ENCODE peak calls at places on chromosomes 4 and X, in four cellular contexts. One of them, this sample, is unnamed.

GRCh38 chr4:179097741-179098140 is 1655.5 kb upstream of the AGA start:
- DNase-seq in iPS DF 6.9: peak; percentile 18
- DNase-seq in psoas muscle: no peak
- DNase-seq in CD8-positive, alpha-beta memory T cell: no peak
- DNase-seq in this sample: peak; percentile 30

GRCh38 chr4:27986476-27986875 is 1125.8 kb downstream of the STIM2 start:
- DNase-seq in CD8-positive, alpha-beta memory T cell: no peak
- DNase-seq in iPS DF 6.9: no peak
- DNase-seq in psoas muscle: no peak
- DNase-seq in this sample: no peak

GRCh38 chrX:21745756-21746155 is 12.2 kb downstream of the SMPX start:
- DNase-seq in psoas muscle: peak; percentile 53
- DNase-seq in iPS DF 6.9: no peak
- DNase-seq in CD8-positive, alpha-beta memory T cell: peak; percentile 4
- DNase-seq in this sample: no peak

GRCh38 chrX:41153453-41153852 is 68.2 kb downstream of the USP9X start:
- DNase-seq in psoas muscle: no peak
- DNase-seq in CD8-positive, alpha-beta memory T cell: no peak
- DNase-seq in iPS DF 6.9: no peak
- DNase-seq in this sample: no peak

GRCh38 chrX:111098874-111099273 is 2.9 kb downstream of the PAK3 start:
- DNase-seq in CD8-positive, alpha-beta memory T cell: peak; percentile 48
- DNase-seq in psoas muscle: peak; percentile 51
- DNase-seq in iPS DF 6.9: peak; percentile 39
- DNase-seq in this sample: peak; percentile 41

GRCh38 chr4:57404463-57404862 is 294.3 kb upstream of the IGFBP7 start:
- DNase-seq in psoas muscle: no peak
- DNase-seq in iPS DF 6.9: no peak
- DNase-seq in CD8-positive, alpha-beta memory T cell: no peak
- DNase-seq in this sample: no peak

GRCh38 chrX:9677098-9677739 is 88.4 kb downstream of the GPR143 start:
- DNase-seq in psoas muscle: no peak
- DNase-seq in iPS DF 6.9: no peak
- DNase-seq in CD8-positive, alpha-beta memory T cell: no peak
- DNase-seq in this sample: no peak

GRCh38 chrX:48465336-48465933 is 4.6 kb downstream of the SLC38A5 start:
- DNase-seq in CD8-positive, alpha-beta memory T cell: no peak
- DNase-seq in iPS DF 6.9: no peak
- DNase-seq in psoas muscle: no peak
- DNase-seq in this sample: no peak

GRCh38 chrX:24301060-24301459 is 12.8 kb downstream of the SUPT20HL2 start:
- DNase-seq in iPS DF 6.9: no peak
- DNase-seq in psoas muscle: no peak
- DNase-seq in CD8-positive, alpha-beta memory T cell: no peak
- DNase-seq in this sample: no peak

GRCh38 chrX:83008415-83008814 is 499.7 kb upstream of the POU3F4 start:
- DNase-seq in CD8-positive, alpha-beta memory T cell: no peak
- DNase-seq in psoas muscle: no peak
- DNase-seq in iPS DF 6.9: no peak
- DNase-seq in this sample: peak; percentile 0

GRCh38 chr4:25722964-25723363 is 67.3 kb downstream of the SLC34A2 start:
- DNase-seq in psoas muscle: no peak
- DNase-seq in CD8-positive, alpha-beta memory T cell: no peak
- DNase-seq in iPS DF 6.9: no peak
- DNase-seq in this sample: no peak

GRCh38 chrX:100435726-100436125 is 25.7 kb upstream of the PCDH19 start:
- DNase-seq in CD8-positive, alpha-beta memory T cell: no peak
- DNase-seq in psoas muscle: no peak
- DNase-seq in iPS DF 6.9: no peak
- DNase-seq in this sample: no peak

GRCh38 chr4:13527983-13528822 is 16.1 kb downstream of the NKX3-2 start:
- DNase-seq in iPS DF 6.9: no peak
- DNase-seq in CD8-positive, alpha-beta memory T cell: no peak
- DNase-seq in psoas muscle: no peak
- DNase-seq in this sample: no peak

GRCh38 chr4:76690091-76690905 is 207.6 kb downstream of the SOWAHB start:
- DNase-seq in iPS DF 6.9: no peak
- DNase-seq in CD8-positive, alpha-beta memory T cell: no peak
- DNase-seq in psoas muscle: no peak
- DNase-seq in this sample: no peak

GRCh38 chr4:15262396-15262795 is 165.4 kb upstream of the C1QTNF7 start:
- DNase-seq in iPS DF 6.9: no peak
- DNase-seq in CD8-positive, alpha-beta memory T cell: no peak
- DNase-seq in psoas muscle: no peak
- DNase-seq in this sample: no peak

GRCh38 chrX:43552166-43552565 is 103.9 kb upstream of the MAOA start:
- DNase-seq in iPS DF 6.9: no peak
- DNase-seq in psoas muscle: no peak
- DNase-seq in CD8-positive, alpha-beta memory T cell: no peak
- DNase-seq in this sample: no peak

GRCh38 chrX:150512426-150512825 is 56.0 kb upstream of the MTM1 start:
- DNase-seq in iPS DF 6.9: no peak
- DNase-seq in CD8-positive, alpha-beta memory T cell: no peak
- DNase-seq in psoas muscle: no peak
- DNase-seq in this sample: no peak

GRCh38 chr4:7867701-7868429 is 71.8 kb downstream of the AFAP1 start:
- DNase-seq in iPS DF 6.9: no peak
- DNase-seq in psoas muscle: no peak
- DNase-seq in CD8-positive, alpha-beta memory T cell: no peak
- DNase-seq in this sample: no peak

GRCh38 chr4:138291431-138291830 is 49.3 kb upstream of the SLC7A11 start:
- DNase-seq in iPS DF 6.9: no peak
- DNase-seq in CD8-positive, alpha-beta memory T cell: no peak
- DNase-seq in psoas muscle: no peak
- DNase-seq in this sample: no peak

DNA sequence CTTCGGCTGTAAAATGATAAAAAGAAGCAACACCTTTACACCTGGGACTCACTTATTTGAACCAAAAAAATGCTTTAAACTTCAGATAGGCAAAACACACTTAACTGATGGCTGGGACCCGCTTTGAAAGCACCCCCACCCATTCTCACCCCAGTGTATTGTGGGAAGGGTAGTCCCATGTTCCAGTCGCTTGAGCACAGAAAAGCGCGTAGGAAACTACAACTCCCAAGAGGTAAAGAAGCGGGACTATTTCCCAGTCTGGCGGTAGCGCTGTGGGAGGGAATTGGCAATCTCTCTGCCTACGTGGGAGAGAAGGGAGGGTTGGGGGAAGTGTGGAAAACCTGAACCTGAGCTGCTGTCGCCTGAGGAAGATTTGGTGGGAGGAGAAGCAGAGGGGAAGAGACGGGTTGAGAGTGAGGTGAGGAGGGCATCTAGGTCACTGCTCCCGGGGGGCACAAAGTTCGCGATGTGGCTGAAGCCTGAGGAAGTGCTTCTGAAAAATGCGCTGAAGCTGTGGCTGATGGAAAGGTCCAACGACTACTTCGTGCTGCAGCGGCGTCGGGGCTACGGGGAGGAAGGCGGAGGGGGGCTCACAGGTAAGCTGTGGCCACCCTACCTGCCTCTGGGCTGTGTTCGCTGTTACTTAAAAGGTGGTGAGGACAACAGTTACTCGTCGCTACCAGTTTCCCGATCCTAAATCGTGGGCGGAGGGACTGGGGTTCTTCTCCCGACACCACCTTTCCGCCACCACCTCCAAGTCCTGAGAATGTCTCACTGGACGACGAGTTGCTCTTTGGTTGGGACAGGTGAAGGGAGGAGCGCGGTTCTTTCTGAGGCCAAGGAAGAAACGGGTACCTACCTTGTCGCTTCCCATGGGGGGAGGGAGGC is at the start of gene TBC1D8B:
- DNase-seq in CD8-positive, alpha-beta memory T cell: no peak
- DNase-seq in psoas muscle: peak; percentile 79
- DNase-seq in iPS DF 6.9: peak; percentile 61
- DNase-seq in this sample: no peak
- H3K4me3 ChIP-seq in CD8-positive, alpha-beta memory T cell: peak within 1 kb of the TSS; percentile 32
- H3K4me3 ChIP-seq in psoas muscle: peak within 1 kb of the TSS; percentile 72
- H3K4me3 ChIP-seq in iPS DF 6.9: peak within 1 kb of the TSS; percentile 94
- H3K4me3 ChIP-seq in this sample: no peak within 1 kb of the TSS

GRCh38 chr4:98653890-98654867 is 4.2 kb downstream of the TSPAN5 start:
- DNase-seq in psoas muscle: no peak
- DNase-seq in iPS DF 6.9: no peak
- DNase-seq in CD8-positive, alpha-beta memory T cell: no peak
- DNase-seq in this sample: no peak

GRCh38 chr4:98659106-98659592 is 738 bp upstream of the TSPAN5 start:
- DNase-seq in iPS DF 6.9: no peak
- DNase-seq in CD8-positive, alpha-beta memory T cell: no peak
- DNase-seq in psoas muscle: no peak
- DNase-seq in this sample: no peak

GRCh38 chr4:98658287-98659105 is at the start of gene TSPAN5:
- DNase-seq in psoas muscle: peak; percentile 82
- DNase-seq in CD8-positive, alpha-beta memory T cell: peak; percentile 77
- DNase-seq in iPS DF 6.9: no peak
- DNase-seq in this sample: peak; percentile 47

GRCh38 chr4:98657531-98658286 is 702 bp downstream of the TSPAN5 start:
- DNase-seq in CD8-positive, alpha-beta memory T cell: no peak
- DNase-seq in iPS DF 6.9: no peak
- DNase-seq in psoas muscle: peak; percentile 32
- DNase-seq in this sample: no peak

DNA sequence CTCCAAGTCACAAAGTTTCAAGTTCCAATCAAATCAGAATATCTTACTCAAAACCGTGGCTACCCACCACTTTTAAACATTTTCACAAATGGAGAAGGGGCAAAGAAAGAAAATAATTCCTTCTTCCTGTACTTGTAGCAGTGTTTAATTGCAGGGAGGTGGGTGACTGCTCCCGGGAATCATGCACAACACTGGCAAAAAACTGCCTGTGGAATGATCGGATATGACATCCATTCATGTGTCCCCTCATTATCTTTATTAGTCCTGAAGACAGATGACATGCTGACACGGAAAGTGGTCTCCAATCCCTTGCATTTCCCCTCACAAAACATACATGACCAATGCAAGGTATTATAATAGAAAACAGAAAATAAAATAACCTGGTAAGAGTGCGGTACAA is 2.0 kb downstream of the TSPAN5 start:
- DNase-seq in psoas muscle: no peak
- DNase-seq in CD8-positive, alpha-beta memory T cell: no peak
- DNase-seq in iPS DF 6.9: no peak
- DNase-seq in this sample: no peak
- H3K4me3 ChIP-seq in psoas muscle: no peak overlapping the region
- H3K4me3 ChIP-seq in CD8-positive, alpha-beta memory T cell: no peak overlapping the region
- H3K4me3 ChIP-seq in iPS DF 6.9: no peak overlapping the region
- H3K4me3 ChIP-seq in this sample: no peak overlapping the region

DNA sequence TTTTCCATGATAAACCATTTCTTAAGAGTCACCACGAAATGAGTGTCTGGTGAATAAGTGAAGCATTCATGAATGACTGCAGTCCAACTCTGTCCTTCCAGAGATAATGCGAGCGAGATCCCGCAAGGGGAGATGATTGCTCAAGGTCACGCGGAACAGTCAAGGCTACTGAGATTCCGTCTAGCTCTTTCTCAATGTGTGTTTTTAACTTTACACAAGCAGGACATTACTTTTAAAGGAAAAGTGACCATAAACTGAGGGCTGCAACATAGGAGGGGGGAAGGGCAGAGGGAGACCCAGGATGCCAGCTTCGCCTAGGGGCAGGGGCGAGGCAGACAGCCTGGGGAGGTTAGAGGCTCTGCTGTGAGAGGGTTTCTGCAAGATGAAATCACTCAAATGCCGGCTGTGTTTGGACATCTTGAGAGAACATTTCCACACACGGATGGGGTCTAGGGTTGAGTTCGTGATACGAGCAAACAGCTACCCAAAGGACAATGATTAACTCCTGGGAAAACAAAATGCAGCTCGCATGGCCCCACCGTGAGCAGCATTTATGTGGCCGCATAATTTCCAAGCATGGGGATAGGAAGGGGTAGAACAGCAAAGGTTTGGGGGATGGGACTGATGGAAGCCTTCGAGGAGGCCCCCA is 23.8 kb upstream of the CCNQ start:
- DNase-seq in psoas muscle: no peak
- DNase-seq in iPS DF 6.9: no peak
- DNase-seq in CD8-positive, alpha-beta memory T cell: no peak
- DNase-seq in this sample: no peak
- H3K4me3 ChIP-seq in psoas muscle: no peak overlapping the region
- H3K4me3 ChIP-seq in iPS DF 6.9: no peak overlapping the region
- H3K4me3 ChIP-seq in CD8-positive, alpha-beta memory T cell: no peak overlapping the region
- H3K4me3 ChIP-seq in this sample: no peak overlapping the region

DNA sequence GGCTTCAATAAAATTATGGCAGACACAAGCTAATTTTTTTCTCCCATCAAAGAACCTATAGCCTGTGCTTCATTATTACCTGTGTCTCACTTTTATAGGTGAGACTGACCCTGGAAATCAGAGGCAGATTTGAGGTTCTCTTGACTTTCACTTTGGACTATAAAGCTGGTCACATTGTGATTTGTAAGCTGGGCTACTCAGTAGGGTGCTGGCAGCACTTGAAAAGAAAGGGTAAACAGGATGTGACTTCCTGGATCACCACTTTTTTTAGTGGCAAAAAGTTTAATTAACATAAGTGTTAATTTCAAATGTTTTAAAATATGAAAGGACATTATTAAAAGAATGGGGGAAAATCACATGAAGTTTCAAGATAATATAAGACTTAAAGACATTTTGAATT is 50.6 kb upstream of the GATB start:
- DNase-seq in psoas muscle: no peak
- DNase-seq in CD8-positive, alpha-beta memory T cell: no peak
- DNase-seq in iPS DF 6.9: peak; percentile 43
- DNase-seq in this sample: no peak
- H3K4me3 ChIP-seq in psoas muscle: no peak overlapping the region
- H3K4me3 ChIP-seq in CD8-positive, alpha-beta memory T cell: no peak overlapping the region
- H3K4me3 ChIP-seq in iPS DF 6.9: no peak overlapping the region
- H3K4me3 ChIP-seq in this sample: no peak overlapping the region

GRCh38 chrX:14125451-14125850 is 95.8 kb upstream of the GEMIN8 start:
- DNase-seq in iPS DF 6.9: no peak
- DNase-seq in CD8-positive, alpha-beta memory T cell: no peak
- DNase-seq in psoas muscle: no peak
- DNase-seq in this sample: no peak

GRCh38 chrX:14124562-14124961 is 94.9 kb upstream of the GEMIN8 start:
- DNase-seq in psoas muscle: no peak
- DNase-seq in iPS DF 6.9: no peak
- DNase-seq in CD8-positive, alpha-beta memory T cell: no peak
- DNase-seq in this sample: no peak
- H3K4me3 ChIP-seq in psoas muscle: no peak overlapping the region
- H3K4me3 ChIP-seq in iPS DF 6.9: no peak overlapping the region
- H3K4me3 ChIP-seq in CD8-positive, alpha-beta memory T cell: no peak overlapping the region
- H3K4me3 ChIP-seq in this sample: no peak overlapping the region

DNA sequence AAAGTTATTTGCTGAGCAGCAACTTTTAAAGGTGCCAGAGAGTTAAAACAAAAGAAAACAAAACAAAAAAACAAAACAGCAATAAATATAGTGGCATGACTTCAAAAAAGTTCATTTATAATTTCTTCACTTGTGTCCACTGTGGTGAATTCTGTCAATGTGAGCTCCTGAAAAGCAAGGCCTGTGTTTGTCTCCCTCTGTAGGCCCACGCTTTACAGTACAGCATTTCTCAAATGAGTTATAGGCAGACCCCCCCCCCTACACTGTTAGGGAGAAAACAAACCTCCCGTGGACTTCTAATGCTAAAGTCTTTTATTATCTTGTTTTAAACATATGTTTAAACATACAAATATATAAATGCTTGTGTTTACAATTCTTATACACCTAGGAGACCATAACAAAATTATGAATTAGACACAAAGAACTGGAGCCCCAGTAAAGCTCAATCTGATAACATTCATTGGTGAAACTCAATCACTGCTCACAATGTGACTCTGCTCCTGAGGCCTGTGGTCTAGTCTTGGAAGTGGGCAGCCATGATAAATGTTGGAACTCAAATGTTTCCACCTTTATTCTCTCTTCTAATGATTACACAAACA is 47.0 kb upstream of the SCOC start:
- DNase-seq in psoas muscle: no peak
- DNase-seq in CD8-positive, alpha-beta memory T cell: no peak
- DNase-seq in iPS DF 6.9: no peak
- DNase-seq in this sample: peak; percentile 20
- H3K4me3 ChIP-seq in psoas muscle: no peak overlapping the region
- H3K4me3 ChIP-seq in CD8-positive, alpha-beta memory T cell: no peak overlapping the region
- H3K4me3 ChIP-seq in iPS DF 6.9: no peak overlapping the region
- H3K4me3 ChIP-seq in this sample: no peak overlapping the region

This sample was measured in Jurkat, Clone E6-1.